ENCODE peak calls at places on chromosomes 1 and 21, in nine cellular contexts. One of them, this sample, is unnamed.
A peak's percentile ranks its signal among the peaks of the same experiment; 100 is the strongest.

GRCh38 chr1:170168263-170168662 is 22.5 kb downstream of the NTMT2 start:
- DNase-seq in testis: no peak
- DNase-seq in sigmoid colon: no peak
- DNase-seq in astrocyte of the spinal cord: peak; percentile 73
- DNase-seq in tibial artery: no peak
- DNase-seq in AG10803: peak; percentile 44
- DNase-seq in RWPE2: no peak
- DNase-seq in neural crest cell: no peak
- DNase-seq in lung: no peak
- DNase-seq in this sample: no peak

GRCh38 chr1:209445576-209445975 is 137.9 kb upstream of the CAMK1G start:
- DNase-seq in neural crest cell: no peak
- DNase-seq in tibial artery: no peak
- DNase-seq in testis: no peak
- DNase-seq in sigmoid colon: no peak
- DNase-seq in AG10803: no peak
- DNase-seq in lung: no peak
- DNase-seq in astrocyte of the spinal cord: no peak
- DNase-seq in RWPE2: no peak
- DNase-seq in this sample: no peak

GRCh38 chr1:208224192-208224713 is 19.9 kb downstream of the PLXNA2 start:
- DNase-seq in neural crest cell: no peak
- DNase-seq in RWPE2: no peak
- DNase-seq in tibial artery: no peak
- DNase-seq in AG10803: no peak
- DNase-seq in lung: no peak
- DNase-seq in sigmoid colon: no peak
- DNase-seq in astrocyte of the spinal cord: no peak
- DNase-seq in testis: no peak
- DNase-seq in this sample: no peak

GRCh38 chr1:54883349-54884102 is 3.5 kb downstream of the DHCR24 start:
- DNase-seq in astrocyte of the spinal cord: no peak
- DNase-seq in RWPE2: no peak
- DNase-seq in sigmoid colon: no peak
- DNase-seq in lung: peak; percentile 53
- DNase-seq in neural crest cell: no peak
- DNase-seq in tibial artery: no peak
- DNase-seq in testis: no peak
- DNase-seq in AG10803: peak; percentile 69
- DNase-seq in this sample: no peak

GRCh38 chr1:180168786-180169640 is 14.3 kb downstream of the QSOX1 start:
- DNase-seq in sigmoid colon: peak; percentile 40
- DNase-seq in AG10803: no peak
- DNase-seq in lung: peak; percentile 51
- DNase-seq in neural crest cell: peak; percentile 49
- DNase-seq in testis: peak; percentile 57
- DNase-seq in tibial artery: peak; percentile 55
- DNase-seq in RWPE2: no peak
- DNase-seq in astrocyte of the spinal cord: no peak
- DNase-seq in this sample: peak; percentile 75

GRCh38 chr1:23627065-23627464 is 64.5 kb upstream of the RPL11 start:
- DNase-seq in testis: no peak
- DNase-seq in lung: peak; percentile 46
- DNase-seq in RWPE2: no peak
- DNase-seq in tibial artery: no peak
- DNase-seq in astrocyte of the spinal cord: no peak
- DNase-seq in AG10803: no peak
- DNase-seq in sigmoid colon: no peak
- DNase-seq in neural crest cell: no peak
- DNase-seq in this sample: no peak

GRCh38 chr1:115463347-115463746 is 125.3 kb upstream of the NGF start:
- DNase-seq in testis: peak; percentile 30
- DNase-seq in lung: no peak
- DNase-seq in neural crest cell: no peak
- DNase-seq in sigmoid colon: no peak
- DNase-seq in RWPE2: no peak
- DNase-seq in astrocyte of the spinal cord: no peak
- DNase-seq in tibial artery: no peak
- DNase-seq in AG10803: no peak
- DNase-seq in this sample: peak; percentile 63

GRCh38 chr1:25647863-25648262 is 31.3 kb downstream of the MAN1C1 start:
- DNase-seq in AG10803: no peak
- DNase-seq in tibial artery: no peak
- DNase-seq in astrocyte of the spinal cord: no peak
- DNase-seq in testis: peak; percentile 6
- DNase-seq in sigmoid colon: no peak
- DNase-seq in RWPE2: no peak
- DNase-seq in lung: no peak
- DNase-seq in neural crest cell: no peak
- DNase-seq in this sample: no peak

GRCh38 chr1:109960745-109961094 is 23.8 kb upstream of the AHCYL1 start:
- DNase-seq in astrocyte of the spinal cord: no peak
- DNase-seq in AG10803: no peak
- DNase-seq in lung: no peak
- DNase-seq in neural crest cell: no peak
- DNase-seq in tibial artery: no peak
- DNase-seq in testis: no peak
- DNase-seq in RWPE2: no peak
- DNase-seq in sigmoid colon: no peak
- DNase-seq in this sample: no peak

GRCh38 chr1:912740-913301 is 10.9 kb upstream of the SAMD11 start:
- DNase-seq in tibial artery: no peak
- DNase-seq in sigmoid colon: no peak
- DNase-seq in testis: no peak
- DNase-seq in lung: no peak
- DNase-seq in neural crest cell: no peak
- DNase-seq in RWPE2: peak; percentile 55
- DNase-seq in AG10803: peak; percentile 37
- DNase-seq in astrocyte of the spinal cord: no peak
- DNase-seq in this sample: peak; percentile 68

GRCh38 chr1:54581621-54582035 is 33.6 kb downstream of the ACOT11 start:
- DNase-seq in RWPE2: peak; percentile 91
- DNase-seq in sigmoid colon: peak; percentile 98
- DNase-seq in astrocyte of the spinal cord: peak; percentile 67
- DNase-seq in neural crest cell: no peak
- DNase-seq in tibial artery: peak; percentile 99
- DNase-seq in AG10803: peak; percentile 89
- DNase-seq in lung: peak; percentile 93
- DNase-seq in testis: peak; percentile 96
- DNase-seq in this sample: no peak

GRCh38 chr1:53067886-53068285 is 5.9 kb downstream of the PODN start:
- DNase-seq in neural crest cell: no peak
- DNase-seq in testis: no peak
- DNase-seq in RWPE2: no peak
- DNase-seq in tibial artery: no peak
- DNase-seq in lung: no peak
- DNase-seq in sigmoid colon: no peak
- DNase-seq in astrocyte of the spinal cord: no peak
- DNase-seq in AG10803: no peak
- DNase-seq in this sample: no peak

GRCh38 chr1:209483691-209484090 is 99.8 kb upstream of the CAMK1G start:
- DNase-seq in RWPE2: no peak
- DNase-seq in neural crest cell: no peak
- DNase-seq in astrocyte of the spinal cord: no peak
- DNase-seq in sigmoid colon: no peak
- DNase-seq in AG10803: no peak
- DNase-seq in lung: no peak
- DNase-seq in tibial artery: no peak
- DNase-seq in testis: no peak
- DNase-seq in this sample: no peak

GRCh38 chr1:183913556-183913955 is 108.6 kb downstream of the RGL1 start:
- DNase-seq in testis: no peak
- DNase-seq in RWPE2: no peak
- DNase-seq in neural crest cell: no peak
- DNase-seq in sigmoid colon: no peak
- DNase-seq in tibial artery: no peak
- DNase-seq in lung: no peak
- DNase-seq in AG10803: peak; percentile 62
- DNase-seq in astrocyte of the spinal cord: no peak
- DNase-seq in this sample: no peak

DNA sequence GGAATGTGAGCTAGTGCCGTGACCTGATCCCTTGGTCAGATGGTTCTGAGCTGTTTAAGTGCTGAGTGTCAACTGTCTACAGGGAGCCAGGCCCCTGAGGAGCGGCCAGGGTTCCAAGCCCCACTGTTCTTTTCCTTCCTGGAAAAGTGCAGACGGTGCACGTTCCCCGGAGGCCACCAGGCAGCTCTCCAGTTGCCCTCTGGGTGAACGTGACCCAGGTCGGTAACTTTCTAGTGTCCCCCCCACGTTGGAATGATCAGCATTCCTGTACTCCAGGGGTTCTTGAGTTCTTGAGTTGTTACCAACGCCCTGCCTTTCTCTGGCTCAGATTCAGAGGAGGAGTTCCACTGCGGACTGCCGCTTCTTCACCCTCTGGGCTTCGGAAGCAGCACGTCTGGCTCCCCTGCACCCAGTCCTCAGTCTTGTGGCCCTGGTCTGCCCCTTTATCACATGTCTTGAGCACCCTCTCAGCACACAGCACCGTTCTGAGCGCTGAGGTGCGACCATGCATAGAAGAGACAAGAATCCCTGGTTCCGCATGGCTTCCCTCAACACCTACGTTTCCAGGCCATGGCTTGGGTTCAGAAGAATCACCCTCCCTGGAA is 131.5 kb downstream of the DHRS3 start:
- DNase-seq in tibial artery: peak; percentile 86
- DNase-seq in RWPE2: no peak
- DNase-seq in neural crest cell: no peak
- DNase-seq in lung: peak; percentile 87
- DNase-seq in testis: peak; percentile 70
- DNase-seq in sigmoid colon: peak; percentile 82
- DNase-seq in AG10803: peak; percentile 54
- DNase-seq in astrocyte of the spinal cord: peak; percentile 86
- DNase-seq in this sample: peak; percentile 15
- TF ChIP-seq CTCF in tibial artery: no peak
- TF ChIP-seq CTCF in RWPE2: no peak
- TF ChIP-seq CTCF in neural crest cell: no peak
- TF ChIP-seq CTCF in lung: no peak
- TF ChIP-seq CTCF in testis: no peak
- TF ChIP-seq CTCF in sigmoid colon: no peak
- TF ChIP-seq CTCF in AG10803: no peak
- TF ChIP-seq CTCF in astrocyte of the spinal cord: no peak
- TF ChIP-seq CTCF in this sample: no peak

DNA sequence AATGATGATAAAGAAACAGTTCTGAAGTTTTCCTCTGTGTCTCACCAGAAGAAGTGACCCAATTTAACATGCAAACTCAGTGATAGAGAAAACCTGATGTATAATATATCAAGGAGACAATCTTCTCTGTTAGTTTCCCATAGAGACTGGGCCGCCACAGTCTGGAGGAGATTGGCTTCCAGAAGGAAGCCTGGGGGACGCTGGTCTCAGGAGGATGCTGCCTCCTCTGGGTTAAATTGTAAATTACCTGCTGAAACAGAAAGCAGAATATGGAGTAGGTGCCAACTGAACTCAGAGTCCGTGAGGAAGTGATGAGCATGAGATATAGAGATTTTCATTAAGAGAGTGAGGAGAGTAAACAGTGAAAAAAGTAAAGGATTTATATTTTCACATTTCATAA is 15.8 kb downstream of the OR14I1 start:
- DNase-seq in testis: peak; percentile 70
- DNase-seq in RWPE2: no peak
- DNase-seq in astrocyte of the spinal cord: no peak
- DNase-seq in lung: no peak
- DNase-seq in sigmoid colon: no peak
- DNase-seq in tibial artery: no peak
- DNase-seq in AG10803: no peak
- DNase-seq in neural crest cell: no peak
- DNase-seq in this sample: no peak
- TF ChIP-seq CTCF in testis: peak; percentile 45
- TF ChIP-seq CTCF in RWPE2: no peak
- TF ChIP-seq CTCF in astrocyte of the spinal cord: no peak
- TF ChIP-seq CTCF in lung: no peak
- TF ChIP-seq CTCF in sigmoid colon: no peak
- TF ChIP-seq CTCF in tibial artery: no peak
- TF ChIP-seq CTCF in AG10803: no peak
- TF ChIP-seq CTCF in neural crest cell: no peak
- TF ChIP-seq CTCF in this sample: peak; percentile 28

DNA sequence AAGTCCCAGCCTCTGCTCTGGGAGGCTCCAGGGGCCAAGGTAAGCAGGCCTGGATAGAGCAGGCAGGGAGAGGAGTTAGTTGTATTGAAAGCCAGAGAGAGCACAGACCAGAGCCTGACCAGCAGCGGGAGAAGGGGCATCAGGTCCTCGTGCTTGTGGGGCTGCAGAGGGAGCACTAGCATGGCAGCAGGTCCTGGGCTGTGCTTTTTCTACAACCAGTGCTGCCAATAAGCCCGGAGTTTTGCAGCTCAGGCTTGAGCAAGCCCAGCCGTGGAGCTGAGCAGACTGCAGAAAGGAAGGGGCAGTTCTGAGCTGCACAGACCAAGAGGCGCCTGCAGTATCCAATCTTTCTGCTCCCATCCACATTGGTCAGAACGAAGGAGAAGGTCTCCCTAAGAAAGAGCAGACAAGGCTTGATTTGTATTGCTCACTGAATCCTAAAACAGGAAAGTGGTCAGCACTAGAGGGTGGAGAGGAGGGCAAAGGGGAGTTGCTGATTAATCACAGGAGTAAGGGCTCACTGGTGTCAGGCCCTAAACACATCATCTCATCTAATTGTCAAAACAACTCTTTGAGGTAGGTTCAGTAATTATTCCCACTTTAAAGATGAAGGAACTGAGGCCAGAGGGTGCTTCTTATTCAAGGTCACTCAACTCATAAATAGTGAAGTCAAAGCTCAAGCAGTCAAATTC is 2.7 kb downstream of the DENND2D start:
- DNase-seq in tibial artery: no peak
- DNase-seq in RWPE2: no peak
- DNase-seq in lung: no peak
- DNase-seq in AG10803: peak; percentile 27
- DNase-seq in neural crest cell: no peak
- DNase-seq in astrocyte of the spinal cord: no peak
- DNase-seq in sigmoid colon: no peak
- DNase-seq in testis: no peak
- DNase-seq in this sample: peak; percentile 59
- TF ChIP-seq CTCF in tibial artery: no peak
- TF ChIP-seq CTCF in RWPE2: no peak
- TF ChIP-seq CTCF in lung: peak; percentile 8
- TF ChIP-seq CTCF in AG10803: peak; percentile 44
- TF ChIP-seq CTCF in neural crest cell: peak; percentile 48
- TF ChIP-seq CTCF in astrocyte of the spinal cord: no peak
- TF ChIP-seq CTCF in sigmoid colon: no peak
- TF ChIP-seq CTCF in testis: no peak
- TF ChIP-seq CTCF in this sample: peak; percentile 80

DNA sequence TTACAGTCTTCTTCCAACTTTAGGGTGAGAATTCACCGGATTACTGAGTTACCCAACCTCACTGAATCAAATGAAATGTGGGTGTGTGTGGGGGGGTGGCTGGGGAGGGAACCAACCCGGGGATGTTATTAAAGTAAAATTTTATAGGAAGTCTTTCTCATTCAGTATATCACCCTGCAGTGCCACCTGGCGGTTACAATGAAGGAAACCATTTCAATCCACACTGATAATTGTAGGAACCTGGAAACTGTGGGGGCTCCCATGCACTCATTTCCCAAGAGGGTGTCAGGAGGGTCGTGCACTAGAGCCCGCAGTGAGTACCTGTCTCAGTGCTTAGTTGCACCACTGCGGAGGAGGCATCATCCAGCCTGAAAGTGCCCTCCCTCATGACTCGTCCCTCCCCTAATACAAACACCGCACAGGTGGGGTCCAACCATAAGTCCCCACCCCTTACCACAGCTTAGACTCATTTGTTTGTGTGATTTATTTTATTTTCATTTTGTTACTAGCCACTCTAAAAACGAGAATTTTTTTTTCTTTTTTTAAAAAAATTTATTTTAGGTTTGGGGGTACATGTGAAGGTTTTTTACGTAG is 29.1 kb upstream of the IGSF5 start:
- DNase-seq in testis: peak; percentile 69
- DNase-seq in astrocyte of the spinal cord: peak; percentile 46
- DNase-seq in AG10803: peak; percentile 40
- DNase-seq in neural crest cell: peak; percentile 63
- DNase-seq in lung: peak; percentile 52
- DNase-seq in tibial artery: no peak
- DNase-seq in sigmoid colon: peak; percentile 68
- DNase-seq in RWPE2: no peak
- DNase-seq in this sample: peak; percentile 65
- TF ChIP-seq CTCF in testis: peak; percentile 10
- TF ChIP-seq CTCF in astrocyte of the spinal cord: peak; percentile 61
- TF ChIP-seq CTCF in AG10803: peak; percentile 70
- TF ChIP-seq CTCF in neural crest cell: peak; percentile 84
- TF ChIP-seq CTCF in lung: peak; percentile 47
- TF ChIP-seq CTCF in tibial artery: peak; percentile 46
- TF ChIP-seq CTCF in sigmoid colon: peak; percentile 38
- TF ChIP-seq CTCF in RWPE2: peak; percentile 77
- TF ChIP-seq CTCF in this sample: peak; percentile 56